ENCODE peak calls at places on chromosome 7, in six cellular contexts. L is activated CD4-positive, alpha-beta T cell treated with anti-CD3 and anti-CD28 coated beads, Interleukin-2, amount 50 U/mL, for 48 hours; O is HTR-8/SVneo; T is aorta; F is nucleus accumbens; E is IMR-90. R is an unnamed sample.

GRCh38 chr7:14924398-14924797 is 21.8 kb upstream of the DGKB start:
- DNase-seq in L (no peak), O (peak), T (no peak), F (no peak), E (no peak), R (no peak)

GRCh38 chr7:106623846-106624245 is 37.1 kb downstream of the CCDC71L start:
- DNase-seq in L (no peak), O (no peak), T (no peak), F (no peak), E (peak), R (no peak)

GRCh38 chr7:46153951-46154787 is 233.1 kb upstream of the IGFBP3 start:
- DNase-seq in L (no peak), O (no peak), T (no peak), F (no peak), E (no peak), R (no peak)

GRCh38 chr7:158563051-158563450 is 24.6 kb downstream of the PTPRN2 start:
- DNase-seq in L (no peak), O (no peak), T (no peak), F (no peak), E (no peak), R (no peak)

GRCh38 chr7:26083113-26083512 is 68.9 kb upstream of the NFE2L3 start:
- DNase-seq in L (no peak), O (no peak), T (no peak), F (no peak), E (no peak), R (no peak)

GRCh38 chr7:149734514-149735075 is 38.8 kb downstream of the ZNF467 start:
- DNase-seq in L (no peak), O (no peak), T (no peak), F (no peak), E (no peak), R (no peak)

GRCh38 chr7:151632750-151633515 is 113.2 kb upstream of the RHEB start:
- DNase-seq in L (peak), O (no peak), T (peak), F (no peak), E (peak), R (peak)

GRCh38 chr7:130182990-130183389 is 22.2 kb downstream of the TMEM209 start:
- DNase-seq in L (no peak), O (no peak), T (no peak), F (no peak), E (peak), R (no peak)

GRCh38 chr7:150983893-150984368 is 5.8 kb upstream of the KCNH2 start:
- DNase-seq in L (peak), O (no peak), T (no peak), F (no peak), E (peak), R (peak)

GRCh38 chr7:141654551-141654950 is 47.4 kb downstream of the DENND11 start:
- DNase-seq in L (peak), O (peak), T (peak), F (peak), E (peak), R (peak)

GRCh38 chr7:28096713-28097112 is 83.9 kb downstream of the JAZF1 start:
- DNase-seq in L (peak), O (peak), T (no peak), F (peak), E (peak), R (peak)

GRCh38 chr7:30068117-30068516 is 39.9 kb downstream of the PLEKHA8 start:
- DNase-seq in L (no peak), O (peak), T (no peak), F (no peak), E (peak), R (no peak)

GRCh38 chr7:120123528-120123927 is 149.4 kb upstream of the KCND2 start:
- DNase-seq in L (no peak), O (no peak), T (no peak), F (no peak), E (no peak), R (no peak)

GRCh38 chr7:140961117-140961516 is 36.4 kb upstream of the BRAF start:
- DNase-seq in L (no peak), O (no peak), T (no peak), F (no peak), E (no peak), R (no peak)

R was measured in midbrain.